ENCODE peak calls at places on chromosomes 7 and 10, in seven cellular contexts. Z is SK-N-SH, E is GM23248, M is osteoblast, K is neural progenitor cell, J is HepG2, U is MM.1S. O is an unnamed sample.

GRCh38 chr10:12780634-12781601 is 220.6 kb downstream of the CCDC3 start:
- DNase-seq in U (no peak), E (no peak), M (no peak), J (no peak), K (no peak), Z (no peak), O (no peak)

GRCh38 chr7:55065511-55066229 is 46.9 kb downstream of the EGFR start:
- DNase-seq in J (peak; percentile 82), M (peak; percentile 92), U (no peak), Z (no peak), E (peak; percentile 93), K (peak; percentile 34), O (peak; percentile 69)

GRCh38 chr10:44931621-44932337 is 20.6 kb downstream of the TMEM72 start:
- DNase-seq in K (no peak), U (no peak), M (peak; percentile 30), J (no peak), Z (no peak), E (no peak), O (no peak)

GRCh38 chr7:122902751-122903495 is 16.7 kb upstream of the CADPS2 start:
- DNase-seq in J (peak; percentile 21), Z (peak; percentile 22), K (no peak), M (no peak), E (peak; percentile 6), U (no peak), O (no peak)

GRCh38 chr10:19488592-19489280 is 327.5 kb upstream of the PLXDC2 start:
- DNase-seq in E (peak; percentile 32), J (peak; percentile 5), U (no peak), Z (no peak), K (peak; percentile 72), M (no peak), O (peak; percentile 39)

GRCh38 chr7:39313958-39314357 is 252.2 kb upstream of the YAE1 start:
- DNase-seq in J (no peak), M (no peak), Z (no peak), K (peak; percentile 42), E (peak; percentile 10), U (no peak), O (no peak)

GRCh38 chr7:87767827-87768226 is 108.3 kb downstream of the SLC25A40 start:
- DNase-seq in E (no peak), U (no peak), J (no peak), M (no peak), K (no peak), Z (no peak), O (no peak)

GRCh38 chr7:108016841-108017775 is 14.1 kb upstream of the LAMB1 start:
- DNase-seq in Z (peak; percentile 36), J (peak; percentile 55), E (peak; percentile 69), U (no peak), M (peak; percentile 68), K (no peak), O (peak; percentile 38)

GRCh38 chr10:69152002-69152401 is 28.0 kb downstream of the VPS26A start:
- DNase-seq in J (no peak), E (no peak), U (no peak), Z (no peak), K (no peak), M (no peak), O (no peak)

GRCh38 chr10:100878291-100878910 is 34.4 kb upstream of the SLF2 start:
- DNase-seq in K (peak; percentile 91), J (peak; percentile 80), M (peak; percentile 96), E (peak; percentile 86), Z (peak; percentile 80), U (peak; percentile 45), O (peak; percentile 84)

GRCh38 chr7:39720586-39720985 is 97.2 kb downstream of the RALA start:
- DNase-seq in E (no peak), K (no peak), J (peak; percentile 20), Z (no peak), U (no peak), M (peak; percentile 76), O (peak; percentile 67)

GRCh38 chr7:91894781-91895480 is 14.4 kb upstream of the MTERF1 start:
- DNase-seq in M (no peak), J (no peak), U (no peak), K (no peak), E (no peak), Z (no peak), O (no peak)

GRCh38 chr7:30852360-30852709 is 59.3 kb upstream of the AQP1 start:
- DNase-seq in K (peak; percentile 35), E (peak; percentile 44), M (no peak), J (no peak), Z (no peak), U (no peak), O (no peak)

DNA sequence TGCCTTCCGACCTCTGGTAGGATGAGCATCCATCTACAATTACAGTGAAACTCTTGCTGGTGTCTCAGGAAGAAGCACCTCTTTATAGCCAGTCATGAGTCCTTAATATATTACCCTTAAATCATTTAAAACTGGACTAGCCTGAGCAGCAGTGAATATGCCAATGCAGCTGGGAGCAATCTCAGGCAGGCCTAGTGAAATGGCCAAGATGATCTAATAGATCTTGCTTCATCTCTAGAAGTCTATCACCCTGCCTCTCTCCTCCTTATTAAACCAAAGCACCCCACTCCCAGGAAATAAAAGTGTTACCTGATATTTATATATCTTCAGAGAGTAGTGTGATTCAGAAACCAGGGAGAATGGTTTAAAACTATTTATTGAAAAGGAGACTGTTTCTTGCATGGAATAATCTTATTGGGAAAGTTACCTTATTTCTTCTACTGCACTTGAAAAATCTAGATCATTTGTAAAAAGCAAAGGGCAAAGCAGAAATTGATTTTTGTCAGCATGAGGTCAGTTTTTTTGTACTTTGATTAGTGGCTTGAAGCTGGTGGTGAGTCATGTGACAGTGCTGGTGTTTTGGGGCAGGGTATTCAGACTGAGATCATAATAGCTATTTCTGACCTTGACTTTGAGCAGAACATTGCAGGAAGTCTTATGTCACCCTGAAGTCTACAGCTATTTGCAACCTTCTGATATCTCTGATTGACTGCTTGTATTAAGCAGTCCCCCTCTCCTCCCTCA is 66.4 kb upstream of the SORCS3 start:
- DNase-seq in U (no peak), E (peak; percentile 15), K (no peak), J (no peak), Z (no peak), M (no peak), O (no peak)
- H3K27me3 ChIP-seq in U (no peaks in the 10 kb centered on the region), E (no peaks in the 10 kb centered on the region), K (no peaks in the 10 kb centered on the region), J (peaks cover 17% of the 10 kb centered on the region), Z (no peaks in the 10 kb centered on the region), M (no peaks in the 10 kb centered on the region), O (peaks cover 2% of the 10 kb centered on the region)

DNA sequence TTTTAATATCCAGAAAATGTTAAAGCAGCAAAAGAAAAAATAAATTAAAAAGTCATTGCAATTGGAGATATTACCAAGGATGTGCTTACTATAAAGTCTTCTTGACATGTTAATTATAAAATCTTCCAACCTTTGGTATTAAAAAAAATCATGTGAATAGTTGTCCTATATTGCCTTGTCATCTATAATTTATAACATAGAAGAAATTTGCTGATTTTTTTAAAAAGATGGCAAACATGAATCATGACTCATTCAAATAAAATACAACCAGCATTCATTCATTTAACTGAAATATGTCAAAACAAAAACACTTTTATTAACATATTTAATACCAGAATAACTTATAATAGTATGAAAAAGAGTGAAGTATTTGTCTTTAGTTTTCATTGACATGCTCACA is 72.6 kb downstream of the MKX start:
- DNase-seq in E (no peak), M (no peak), J (no peak), U (no peak), Z (no peak), K (no peak), O (no peak)
- H3K79me2 ChIP-seq in E (no peaks in the 10 kb centered on the region), M (no peaks in the 10 kb centered on the region), J (no peaks in the 10 kb centered on the region), U (no peaks in the 10 kb centered on the region), Z (no peaks in the 10 kb centered on the region), K (no peaks in the 10 kb centered on the region), O (no peaks in the 10 kb centered on the region)

GRCh38 chr7:106345421-106346166 is 60.8 kb upstream of the NAMPT start:
- DNase-seq in J (no peak), K (no peak), E (peak; percentile 45), U (no peak), Z (no peak), M (no peak), O (no peak)

GRCh38 chr7:106347229-106347833 is 62.5 kb upstream of the NAMPT start:
- DNase-seq in J (no peak), K (no peak), E (no peak), M (no peak), U (peak; percentile 91), Z (no peak), O (no peak)

GRCh38 chr7:106346167-106346677 is 61.4 kb upstream of the NAMPT start:
- DNase-seq in K (no peak), J (no peak), Z (no peak), E (no peak), U (no peak), M (peak; percentile 13), O (no peak)

GRCh38 chr7:106348231-106348630 is 63.4 kb upstream of the NAMPT start:
- DNase-seq in E (no peak), K (no peak), M (no peak), U (no peak), J (no peak), Z (no peak), O (no peak)

DNA sequence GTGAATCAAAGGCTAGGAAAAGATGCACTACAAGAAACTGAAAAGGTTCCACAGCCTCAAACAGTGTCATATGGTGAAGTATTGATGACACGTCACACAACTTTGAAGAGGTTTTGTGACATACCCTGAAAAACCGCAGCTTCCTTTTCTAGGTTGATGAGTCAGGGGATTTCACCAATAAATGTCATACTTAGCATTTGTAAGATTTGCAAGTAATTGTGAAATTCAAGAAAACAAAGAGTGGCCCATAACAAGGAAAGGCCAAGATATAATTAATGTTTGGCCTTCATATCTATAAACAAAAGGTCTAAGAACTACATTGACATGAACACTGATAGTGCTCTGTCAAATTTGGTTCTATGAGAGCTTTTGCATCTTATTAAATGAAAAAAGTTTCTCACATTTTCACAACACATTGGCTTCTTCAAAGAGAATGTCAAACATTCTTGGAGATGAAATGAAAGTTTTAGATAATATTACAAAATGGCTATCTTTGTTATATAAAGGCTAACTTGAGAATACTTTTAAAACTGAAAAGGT is 62.0 kb upstream of the NAMPT start:
- DNase-seq in J (no peak), Z (no peak), M (peak; percentile 54), E (peak; percentile 97), K (no peak), U (peak; percentile 100), O (no peak)
- H3K9me3 ChIP-seq in J (peaks cover 9% of the 10 kb centered on the region), Z (peaks cover 16% of the 10 kb centered on the region), M (peaks cover 6% of the 10 kb centered on the region), E (no peaks in the 10 kb centered on the region), K (peaks cover 4% of the 10 kb centered on the region), U (no peaks in the 10 kb centered on the region), O (no peaks in the 10 kb centered on the region)

GRCh38 chr7:51732951-51733350 is 416.3 kb upstream of the COBL start:
- DNase-seq in J (no peak), M (no peak), E (no peak), K (peak; percentile 9), Z (peak; percentile 3), U (no peak), O (no peak)
- H3K27me3 ChIP-seq in J (no peaks in the 10 kb centered on the region), M (no peaks in the 10 kb centered on the region), E (no peaks in the 10 kb centered on the region), K (no peaks in the 10 kb centered on the region), Z (no peaks in the 10 kb centered on the region), U (no peaks in the 10 kb centered on the region), O (no peaks in the 10 kb centered on the region)

DNA sequence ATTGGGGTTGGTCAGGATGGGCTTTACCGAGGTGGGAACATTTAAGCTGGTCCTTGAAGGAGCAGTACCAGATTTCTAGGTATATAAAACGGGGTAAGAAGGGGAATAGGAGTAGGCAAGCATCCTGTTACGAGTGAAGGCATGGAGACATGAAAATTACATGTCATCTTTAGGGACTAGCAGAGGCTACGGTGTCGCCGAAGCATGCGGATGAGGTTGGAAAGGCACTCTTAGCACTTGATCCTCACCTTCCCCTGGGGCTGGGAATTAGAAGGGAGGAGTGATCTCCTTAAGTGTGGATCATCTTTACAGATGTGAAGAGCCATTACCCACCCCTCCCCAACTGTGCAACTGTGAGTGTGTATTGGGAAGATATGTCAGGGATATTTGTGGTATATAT is 13.8 kb upstream of the ZRANB1 start:
- DNase-seq in M (peak; percentile 45), K (no peak), Z (no peak), E (no peak), U (no peak), J (no peak), O (no peak)
- H3K79me2 ChIP-seq in M (peaks cover 98% of the 10 kb centered on the region), K (peaks cover 100% of the 10 kb centered on the region), Z (peaks cover 100% of the 10 kb centered on the region), E (peaks cover 100% of the 10 kb centered on the region), U (peaks cover 96% of the 10 kb centered on the region), J (peaks cover 89% of the 10 kb centered on the region), O (peaks cover 99% of the 10 kb centered on the region)